ENCODE peak calls at places on chromosomes 12 and 14, in nine cellular contexts. O is OCI-LY7, K is HFFc6, A is mammary epithelial cell, Z is fibroblast of mammary gland, D is RWPE2, X is neural crest cell, H is AG10803, C is foreskin fibroblast. T is an unnamed sample.

GRCh38 chr12:93072340-93072739 is 143.2 kb upstream of the EEA1 start:
- DNase-seq in X (no peak), A (no peak), K (no peak), D (no peak), H (no peak), Z (no peak), C (no peak), O (no peak), T (no peak)

GRCh38 chr12:507261-507853 is 47.6 kb downstream of the B4GALNT3 start:
- DNase-seq in Z (no peak), A (no peak), O (no peak), D (no peak), X (no peak), K (no peak), C (no peak), H (no peak), T (no peak)

GRCh38 chr14:58690801-58691516 is 53.2 kb downstream of the DACT1 start:
- DNase-seq in Z (no peak), K (no peak), D (no peak), A (no peak), H (no peak), X (no peak), O (no peak), C (no peak), T (no peak)

GRCh38 chr12:63404611-63405010 is 253.6 kb upstream of the AVPR1A start:
- DNase-seq in A (no peak), D (no peak), K (no peak), O (no peak), C (no peak), H (no peak), X (no peak), Z (no peak), T (no peak)

GRCh38 chr12:2214411-2214810 is 161.6 kb downstream of the CACNA1C start:
- DNase-seq in D (no peak), Z (peak; percentile 23), A (no peak), K (no peak), H (no peak), X (no peak), C (no peak), O (no peak), T (no peak)

GRCh38 chr12:52434760-52435530 is 774 bp upstream of the KRT75 start:
- DNase-seq in X (no peak), O (no peak), D (peak; percentile 26), C (no peak), A (peak; percentile 90), K (peak; percentile 4), H (no peak), Z (peak; percentile 34), T (no peak)

GRCh38 chr14:105475916-105476845 is 1.6 kb downstream of the CRIP2 start:
- DNase-seq in K (no peak), A (peak; percentile 29), H (peak; percentile 43), Z (peak; percentile 19), X (no peak), C (no peak), O (no peak), D (no peak), T (no peak)

GRCh38 chr14:66045572-66046021 is 440.6 kb upstream of the CCDC196 start:
- DNase-seq in D (no peak), A (no peak), K (no peak), Z (no peak), X (no peak), H (peak; percentile 54), O (no peak), C (no peak), T (no peak)

GRCh38 chr12:64400041-64400440 is 4.2 kb upstream of the XPOT start:
- DNase-seq in X (no peak), H (peak; percentile 25), K (no peak), A (peak; percentile 53), D (no peak), C (peak; percentile 82), Z (peak; percentile 88), O (no peak), T (no peak)

GRCh38 chr12:128971802-128972201 is 118.5 kb downstream of the GLT1D1 start:
- DNase-seq in K (no peak), Z (no peak), X (no peak), C (no peak), O (peak; percentile 12), H (no peak), D (no peak), A (no peak), T (no peak)

GRCh38 chr12:128973883-128974681 is 120.8 kb downstream of the GLT1D1 start:
- DNase-seq in H (no peak), D (no peak), A (no peak), O (no peak), X (no peak), Z (no peak), K (no peak), C (no peak), T (no peak)

GRCh38 chr12:128980623-128981022 is 127.3 kb downstream of the GLT1D1 start:
- DNase-seq in D (no peak), Z (no peak), K (no peak), H (no peak), X (no peak), A (no peak), C (no peak), O (no peak), T (no peak)

GRCh38 chr12:128974881-128975280 is 121.6 kb downstream of the GLT1D1 start:
- DNase-seq in C (no peak), O (no peak), X (no peak), H (no peak), Z (no peak), K (no peak), D (no peak), A (no peak), T (no peak)

DNA sequence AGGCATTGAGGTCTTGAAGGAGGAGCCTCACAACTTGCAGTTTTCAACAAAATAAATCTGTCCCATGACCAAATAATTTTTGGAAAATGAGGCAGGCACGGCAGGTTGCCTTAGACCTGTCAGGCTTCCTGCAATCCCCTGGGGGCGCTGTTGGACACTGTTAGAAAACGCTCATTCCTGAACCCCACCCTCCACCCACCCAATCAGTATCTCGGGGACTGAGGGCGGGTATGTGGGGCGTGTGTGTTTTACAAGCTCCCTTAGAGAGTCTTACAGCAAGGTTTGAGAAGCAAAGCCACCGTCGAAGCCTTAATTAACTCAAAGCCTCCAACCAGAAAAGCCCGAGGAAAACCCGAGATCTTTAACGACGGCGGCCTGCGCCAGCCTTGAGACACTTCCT is 122.8 kb downstream of the GLT1D1 start:
- DNase-seq in K (no peak), A (no peak), X (peak; percentile 63), Z (no peak), D (no peak), C (no peak), O (peak; percentile 13), H (no peak), T (peak; percentile 71)
- TF ChIP-seq CTCF in K (no peak), A (no peak), X (peak; percentile 70), Z (no peak), D (no peak), C (no peak), O (peak; percentile 62), H (no peak), T (peak; percentile 61)

GRCh38 chr12:69738351-69739286 is at the start of gene RAB3IP:
- DNase-seq in A (peak; percentile 86), D (peak; percentile 79), C (peak; percentile 85), K (peak; percentile 37), Z (peak; percentile 59), X (peak; percentile 91), O (peak; percentile 94), H (peak; percentile 54), T (peak; percentile 98)
- TF ChIP-seq CTCF in A (peak; percentile 16), D (peak; percentile 85), C (peak; percentile 36), K (peak; percentile 82), Z (no peak), X (peak; percentile 74), O (peak; percentile 70), H (no peak), T (peak; percentile 59)

GRCh38 chr12:41624571-41624970 is 436.5 kb downstream of the PDZRN4 start:
- DNase-seq in H (no peak), O (no peak), X (no peak), D (no peak), K (no peak), A (no peak), C (no peak), Z (no peak), T (no peak)

GRCh38 chr12:41621288-41621687 is 433.2 kb downstream of the PDZRN4 start:
- DNase-seq in A (no peak), C (no peak), O (no peak), D (no peak), H (no peak), K (no peak), X (no peak), Z (no peak), T (no peak)

GRCh38 chr12:41619705-41620104 is 431.6 kb downstream of the PDZRN4 start:
- DNase-seq in A (no peak), D (no peak), H (no peak), X (no peak), C (no peak), K (no peak), Z (no peak), O (no peak), T (no peak)
- TF ChIP-seq CTCF in A (no peak), D (no peak), H (no peak), X (no peak), C (no peak), K (no peak), Z (no peak), O (no peak), T (no peak)

GRCh38 chr14:31990183-31990862 is 86.8 kb upstream of the ARHGAP5 start:
- DNase-seq in D (no peak), C (no peak), X (no peak), Z (peak; percentile 70), H (peak; percentile 63), A (no peak), K (no peak), O (no peak), T (no peak)
- TF ChIP-seq CTCF in D (no peak), C (no peak), X (no peak), Z (no peak), H (no peak), A (no peak), K (no peak), O (no peak), T (no peak)

DNA sequence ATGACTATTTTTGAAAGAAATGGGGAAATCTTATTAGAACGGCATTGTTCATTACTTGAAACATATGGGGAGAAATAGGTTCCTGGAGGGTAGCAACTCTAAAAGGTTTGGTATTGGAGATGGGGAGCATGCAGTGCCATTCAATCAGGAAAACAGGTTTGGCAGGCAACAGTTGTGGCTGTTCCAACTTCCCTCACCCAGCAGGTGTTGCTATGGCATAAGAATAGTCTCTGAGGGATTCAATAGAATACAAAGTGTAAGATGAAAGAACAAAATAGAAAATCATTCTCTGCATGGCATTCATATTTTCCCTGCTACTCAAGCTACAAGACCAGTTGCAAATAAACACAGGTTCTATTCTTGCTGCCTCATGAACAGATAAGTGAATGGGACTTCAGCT is 393.3 kb upstream of the RPL10L start:
- DNase-seq in A (no peak), C (no peak), H (no peak), D (no peak), X (no peak), O (no peak), K (no peak), Z (no peak), T (peak; percentile 8)
- TF ChIP-seq CTCF in A (no peak), C (no peak), H (no peak), D (peak; percentile 42), X (no peak), O (no peak), K (no peak), Z (no peak), T (peak; percentile 13)

T was measured in nephron progenitor cell.